ENCODE peak calls at places on chromosomes 1 and 21, in four cellular contexts. D is stomach, J is SK-N-SH, H is A549. K is an unnamed sample.

GRCh38 chr1:226676381-226676780 is 62.7 kb downstream of the ITPKB start:
- DNase-seq in D (no peak), J (no peak), H (no peak), K (no peak)

GRCh38 chr1:55582078-55582477 is 366.9 kb upstream of the USP24 start:
- DNase-seq in D (no peak), J (no peak), H (no peak), K (no peak)

GRCh38 chr1:97849350-97850339 is 71.2 kb downstream of the DPYD start:
- DNase-seq in D (no peak), J (no peak), H (peak; percentile 36), K (no peak)

GRCh38 chr21:24367936-24368335 is 1239.3 kb downstream of the MRPL39 start:
- DNase-seq in D (no peak), J (no peak), H (no peak), K (no peak)

GRCh38 chr1:223462047-223462446 is 68.8 kb downstream of the CCDC185 start:
- DNase-seq in D (no peak), J (no peak), H (no peak), K (no peak)

GRCh38 chr1:22711071-22711470 is 432 bp downstream of the EPHB2 start:
- DNase-seq in D (no peak), J (peak; percentile 78), H (no peak), K (no peak)

GRCh38 chr1:36384542-36385409 is 948 bp downstream of the STK40 start:
- DNase-seq in D (peak; percentile 92), J (peak; percentile 41), H (peak; percentile 31), K (peak; percentile 85)

GRCh38 chr1:10538608-10539355 is 64.0 kb downstream of the PEX14 start:
- DNase-seq in D (no peak), J (no peak), H (no peak), K (no peak)

GRCh38 chr1:41236781-41237180 is 5.3 kb downstream of the SCMH1 start:
- DNase-seq in D (no peak), J (no peak), H (no peak), K (no peak)

GRCh38 chr1:41235893-41236292 is 6.2 kb downstream of the SCMH1 start:
- DNase-seq in D (no peak), J (no peak), H (no peak), K (no peak)

GRCh38 chr1:41226816-41227215 is 15.3 kb downstream of the SCMH1 start:
- DNase-seq in D (no peak), J (no peak), H (no peak), K (no peak)

GRCh38 chr1:41233708-41234107 is 8.4 kb downstream of the SCMH1 start:
- DNase-seq in D (no peak), J (no peak), H (no peak), K (no peak)

GRCh38 chr1:41232305-41232704 is 9.8 kb downstream of the SCMH1 start:
- DNase-seq in D (no peak), J (no peak), H (no peak), K (no peak)
- H3K27ac ChIP-seq in D (no peak overlapping the region), J (no peak overlapping the region), H (no peak overlapping the region), K (no peak overlapping the region)

GRCh38 chr21:14693997-14694396 is 147.9 kb upstream of the SAMSN1 start:
- DNase-seq in D (no peak), J (no peak), H (no peak), K (no peak)
- TF ChIP-seq EP300 in D (no peak), J (no peak), H (no peak), K (no peak)

GRCh38 chr1:107975861-107976260 is 10.9 kb upstream of the VAV3 start:
- DNase-seq in D (no peak), J (no peak), H (no peak), K (no peak)
- H3K27ac ChIP-seq in D (no peak overlapping the region), J (no peak overlapping the region), H (no peak overlapping the region), K (no peak overlapping the region)

GRCh38 chr1:18257775-18258174 is 150.2 kb downstream of the IGSF21 start:
- DNase-seq in D (no peak), J (no peak), H (no peak), K (no peak)
- TF ChIP-seq EP300 in D (no peak), J (no peak), H (no peak), K (no peak)

GRCh38 chr1:113804421-113805255 is 7.6 kb downstream of the RSBN1 start:
- DNase-seq in D (no peak), J (peak; percentile 50), H (peak; percentile 64), K (no peak)
- H3K27ac ChIP-seq in D (peak overlapping the region; percentile 33), J (no peak overlapping the region), H (peak overlapping the region; percentile 75), K (no peak overlapping the region)

DNA sequence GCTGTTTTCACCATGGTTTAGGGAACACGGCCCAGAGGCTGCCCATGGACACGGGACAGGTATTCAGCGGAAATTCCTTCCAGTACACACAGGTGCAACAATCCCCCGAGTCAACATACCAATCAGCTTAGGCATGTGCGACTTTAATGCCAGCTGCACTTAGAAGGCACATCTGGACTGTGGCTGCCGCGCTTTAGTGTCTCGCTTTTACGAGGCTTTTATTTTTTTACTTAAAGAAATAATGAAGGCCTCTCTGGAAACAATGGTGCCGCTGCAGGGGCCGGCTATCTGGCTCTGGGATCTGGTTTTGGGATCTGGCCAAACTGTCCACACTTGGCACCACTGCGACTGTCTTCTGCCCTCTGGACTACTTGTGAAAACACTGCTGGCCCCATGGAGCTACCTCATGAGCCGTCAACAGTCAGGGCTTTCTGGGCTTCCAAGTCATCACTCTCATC is 55.5 kb downstream of the SLC66A1 start:
- DNase-seq in D (peak; percentile 52), J (peak; percentile 64), H (no peak), K (no peak)
- TF ChIP-seq EP300 in D (no peak), J (no peak), H (no peak), K (no peak)

GRCh38 chr1:32768110-32768857 is 48.9 kb downstream of the YARS1 start:
- DNase-seq in D (no peak), J (no peak), H (no peak), K (no peak)
- H3K27ac ChIP-seq in D (peak overlapping the region; percentile 65), J (no peak overlapping the region), H (peak overlapping the region; percentile 99), K (peak overlapping the region; percentile 66)

GRCh38 chr1:1033009-1033587 is 13.2 kb downstream of the AGRN start:
- DNase-seq in D (peak; percentile 92), J (peak; percentile 97), H (peak; percentile 43), K (no peak)
- TF ChIP-seq EP300 in D (no peak), J (no peak), H (no peak), K (no peak)

GRCh38 chr1:92503043-92503925 is 16.6 kb upstream of the GFI1 start:
- DNase-seq in D (no peak), J (no peak), H (no peak), K (no peak)
- H3K27ac ChIP-seq in D (no peak overlapping the region), J (no peak overlapping the region), H (no peak overlapping the region), K (no peak overlapping the region)